ENCODE peak calls at places on chromosomes 2 and 18, in four cellular contexts. K is BJ, B is activated gamma-delta T cell treated with Interleukin-2 at 50 U/mL for 16 hours, N is HT1080. C is an unnamed sample.

GRCh38 chr2:134160793-134161504 is 92.9 kb upstream of the MGAT5 start:
- DNase-seq in K (no peak), B (no peak), N (peak), C (no peak)

GRCh38 chr18:35077937-35078336 is 36.7 kb downstream of the MAPRE2 start:
- DNase-seq in K (no peak), B (no peak), N (no peak), C (no peak)

GRCh38 chr18:23710068-23710527 is 20.8 kb downstream of the LAMA3 start:
- DNase-seq in K (no peak), B (no peak), N (peak), C (no peak)

GRCh38 chr2:168053676-168054075 is 193.7 kb downstream of the STK39 start:
- DNase-seq in K (no peak), B (no peak), N (no peak), C (no peak)

GRCh38 chr2:109736177-109736827 is 57.8 kb upstream of the RGPD5 start:
- DNase-seq in K (peak), B (no peak), N (peak), C (peak)

GRCh38 chr2:72159211-72159610 is 11.5 kb upstream of the CYP26B1 start:
- DNase-seq in K (no peak), B (no peak), N (no peak), C (no peak)

GRCh38 chr18:58723810-58724602 is 52.7 kb downstream of the MALT1 start:
- DNase-seq in K (no peak), B (no peak), N (no peak), C (no peak)

GRCh38 chr2:237558918-237559645 is 7.3 kb upstream of the PRLH start:
- DNase-seq in K (peak), B (no peak), N (peak), C (peak)

GRCh38 chr2:203077458-203077857 is 62.8 kb downstream of the NBEAL1 start:
- DNase-seq in K (no peak), B (no peak), N (no peak), C (no peak)

GRCh38 chr18:74516271-74517235 is 17.7 kb upstream of the CNDP1 start:
- DNase-seq in K (no peak), B (no peak), N (no peak), C (no peak)

GRCh38 chr2:234823877-234824376 is 127.9 kb upstream of the SH3BP4 start:
- DNase-seq in K (peak), B (no peak), N (peak), C (peak)

GRCh38 chr2:42135381-42136312 is 33.5 kb upstream of the EML4 start:
- DNase-seq in K (no peak), B (no peak), N (no peak), C (no peak)

GRCh38 chr2:178401994-178402437 is 49.0 kb downstream of the PRKRA start:
- DNase-seq in K (no peak), B (no peak), N (no peak), C (no peak)

GRCh38 chr2:65724341-65724740 is 291.9 kb upstream of the SPRED2 start:
- DNase-seq in K (no peak), B (no peak), N (no peak), C (no peak)

GRCh38 chr2:160200921-160201320 is 849 bp upstream of the ITGB6 start:
- DNase-seq in K (no peak), B (no peak), N (no peak), C (no peak)